ENCODE peak calls at places on chromosomes 7 and 10, in ten cellular contexts. J, K, L, I, G, X, R, Z, N and M are unnamed samples.

GRCh38 chr7:46819819-46820218 is 762.1 kb downstream of the TNS3 start:
- DNase-seq in N (no peak), G (no peak), Z (no peak), R (no peak), L (no peak), X (no peak), K (no peak), I (no peak), J (no peak), M (no peak)

GRCh38 chr7:131945313-131945831 is 388.9 kb upstream of the PODXL start:
- DNase-seq in R (no peak), X (peak), J (peak), G (no peak), N (peak), Z (peak), L (peak), K (peak), I (peak), M (no peak)

GRCh38 chr10:79298403-79299244 is 48.6 kb upstream of the PPIF start:
- DNase-seq in X (peak), K (no peak), L (peak), Z (no peak), G (no peak), R (peak), N (no peak), J (peak), I (no peak), M (peak)

GRCh38 chr7:158273138-158273651 is 314.4 kb downstream of the PTPRN2 start:
- DNase-seq in K (no peak), I (no peak), R (peak), L (no peak), G (no peak), X (no peak), Z (no peak), J (no peak), N (no peak), M (no peak)

GRCh38 chr7:144761493-144761892 is 74.4 kb downstream of the TPK1 start:
- DNase-seq in Z (peak), X (no peak), R (no peak), K (no peak), L (no peak), N (peak), G (no peak), J (no peak), I (no peak), M (no peak)

GRCh38 chr7:86025807-86026206 is 617.9 kb upstream of the GRM3 start:
- DNase-seq in N (no peak), R (no peak), L (no peak), G (no peak), I (no peak), Z (no peak), K (no peak), J (no peak), X (no peak), M (no peak)

GRCh38 chr10:28089467-28089866 is 90.6 kb upstream of the ODAD2 start:
- DNase-seq in L (peak), R (no peak), K (no peak), X (no peak), G (no peak), J (peak), N (no peak), Z (no peak), I (no peak), M (peak)

GRCh38 chr7:107891619-107892366 is 810 bp downstream of the DLD start:
- DNase-seq in J (peak), G (no peak), I (peak), K (no peak), R (no peak), Z (no peak), L (peak), N (no peak), X (peak), M (no peak)

GRCh38 chr7:157683251-157684156 is 346.7 kb downstream of the DNAJB6 start:
- DNase-seq in N (no peak), Z (no peak), K (peak), L (no peak), I (no peak), G (no peak), J (no peak), R (no peak), X (no peak), M (no peak)

GRCh38 chr10:42876476-42876875 is 93.9 kb downstream of the BMS1 start:
- DNase-seq in G (peak), N (no peak), K (no peak), Z (no peak), L (no peak), J (no peak), R (no peak), X (no peak), I (no peak), M (no peak)

GRCh38 chr7:37421820-37422219 is 26.8 kb downstream of the ELMO1 start:
- DNase-seq in L (no peak), K (no peak), N (no peak), J (no peak), Z (no peak), G (no peak), R (no peak), X (no peak), I (no peak), M (no peak)

GRCh38 chr10:18594574-18595156 is 56.7 kb downstream of the NSUN6 start:
- DNase-seq in X (peak), K (no peak), Z (no peak), L (no peak), I (no peak), G (no peak), R (no peak), J (no peak), N (no peak), M (no peak)

GRCh38 chr10:113447278-113447677 is 105.6 kb upstream of the HABP2 start:
- DNase-seq in Z (no peak), N (no peak), J (no peak), R (no peak), K (no peak), G (no peak), X (no peak), I (no peak), L (no peak), M (no peak)

GRCh38 chr10:1233031-1233430 is 176.8 kb downstream of the WDR37 start:
- DNase-seq in X (no peak), G (peak), N (no peak), Z (no peak), J (no peak), L (no peak), I (no peak), R (no peak), K (no peak), M (no peak)

GRCh38 chr10:79056361-79056735 is 12.4 kb upstream of the ZMIZ1 start:
- DNase-seq in K (peak), G (no peak), N (peak), L (no peak), J (no peak), X (no peak), I (no peak), R (peak), Z (no peak), M (no peak)

GRCh38 chr10:88986549-88987242 is 3.9 kb upstream of the FAS start:
- DNase-seq in X (peak), G (no peak), I (peak), R (no peak), J (peak), L (peak), N (no peak), Z (no peak), K (no peak), M (no peak)

GRCh38 chr10:21173964-21174669 is 277.0 kb upstream of the NEBL start:
- DNase-seq in N (peak), R (no peak), K (peak), G (peak), Z (peak), I (no peak), L (no peak), J (no peak), X (peak), M (no peak)

GRCh38 chr7:102061981-102062390 is 224.7 kb upstream of the SH2B2 start:
- DNase-seq in R (peak), L (peak), X (peak), G (peak), N (no peak), Z (no peak), K (peak), J (no peak), I (peak), M (no peak)

GRCh38 chr10:48655426-48656240 is 29.0 kb upstream of the WDFY4 start:
- DNase-seq in Z (peak), G (peak), R (peak), K (peak), J (peak), I (no peak), N (peak), X (peak), L (peak), M (no peak)
- H3K27ac ChIP-seq in Z (peak), G (peak), R (peak), K (peak), J (no peak), I (no peak), N (peak), X (peak), L (no peak), M (peak)

GRCh38 chr7:103445228-103446020 is 583 bp downstream of the SLC26A5 start:
- DNase-seq in X (no peak), J (no peak), L (no peak), I (no peak), R (no peak), Z (no peak), G (no peak), K (peak), N (no peak), M (no peak)
- H3K4me3 ChIP-seq in X (peak), J (peak), L (peak), I (no peak), R (no peak), Z (peak), G (no peak), K (peak), N (peak), M (peak)

GRCh38 chr10:92573091-92573797 is 649 bp downstream of the IDE start:
- DNase-seq in K (peak), L (peak), I (peak), G (peak), J (no peak), Z (no peak), N (no peak), X (peak), R (peak), M (no peak)
- TF ChIP-seq CTCF in K (no peak), L (peak), I (peak), G (no peak), J (peak), Z (no peak), N (no peak), X (no peak), R (peak), M (peak)

DNA sequence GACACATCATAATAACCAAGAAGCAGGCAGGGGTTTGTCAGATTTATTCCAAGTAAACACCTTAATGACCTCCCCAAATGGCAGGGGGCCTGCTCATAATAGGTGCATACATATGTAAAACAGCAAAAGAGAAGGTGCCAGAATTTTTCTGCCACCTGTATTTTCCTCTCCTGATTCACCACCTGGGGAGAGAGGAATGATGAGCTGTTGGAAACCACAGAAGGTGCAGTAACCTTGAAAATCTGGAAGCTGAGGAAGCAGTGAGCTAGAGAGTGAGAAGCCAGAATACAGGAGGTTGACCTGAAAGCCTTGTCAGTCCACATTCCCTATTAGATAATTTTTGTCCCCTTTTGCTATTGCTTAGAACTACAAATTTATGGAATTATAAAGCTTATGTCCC is 46.2 kb upstream of the PDE1C start:
- DNase-seq in J (no peak), X (no peak), N (no peak), Z (no peak), R (no peak), L (no peak), K (no peak), I (no peak), G (no peak), M (no peak)
- H3K27ac ChIP-seq in J (no peak), X (no peak), N (no peak), Z (no peak), R (no peak), L (no peak), K (no peak), I (no peak), G (no peak), M (no peak)

DNA sequence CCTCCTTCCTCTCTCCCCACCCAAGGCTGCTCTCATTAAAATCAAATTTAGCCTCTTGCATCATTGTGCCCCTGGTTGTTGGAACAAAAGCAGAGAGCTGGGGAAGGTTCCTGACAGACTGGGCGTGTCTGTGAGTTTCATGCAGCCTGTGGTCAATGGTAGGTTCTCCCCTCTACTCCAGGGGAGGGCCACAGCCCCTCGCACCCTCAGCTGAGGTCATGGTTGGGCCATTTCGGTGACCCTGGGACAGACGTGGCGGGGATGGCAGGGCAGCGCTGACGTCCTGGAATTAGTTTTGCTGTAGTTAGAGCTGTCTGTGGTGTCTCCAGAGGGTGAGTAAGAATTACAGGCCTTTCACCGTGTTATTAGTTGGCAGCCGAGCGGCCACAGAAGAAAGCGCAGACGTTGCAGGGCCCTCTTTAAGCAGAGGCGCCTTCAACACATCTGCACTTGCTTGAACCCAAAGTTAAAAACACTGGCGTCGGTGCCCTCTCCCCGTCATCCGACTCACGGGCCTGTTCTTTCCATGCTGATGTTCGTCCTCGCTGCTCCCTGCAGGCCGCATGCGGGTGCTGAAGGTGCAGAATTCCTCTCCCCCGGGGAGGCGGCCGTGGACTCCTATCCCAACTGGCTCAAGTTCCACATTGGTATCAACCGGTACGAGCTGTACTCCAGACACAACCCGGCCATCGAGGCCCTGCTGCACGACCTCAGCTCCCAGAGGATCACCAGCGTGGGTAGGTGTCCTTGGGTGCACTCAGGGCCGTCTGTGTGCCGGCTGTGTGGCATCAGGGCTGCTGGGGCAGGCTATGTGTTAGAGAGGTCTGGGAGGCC is 2.8 kb downstream of the FAM20C start:
- DNase-seq in I (no peak), X (no peak), N (no peak), Z (peak), L (peak), G (no peak), J (no peak), R (no peak), K (no peak), M (no peak)
- H3K4me3 ChIP-seq in I (no peak), X (no peak), N (peak), Z (peak), L (peak), G (peak), J (peak), R (peak), K (peak), M (peak)

GRCh38 chr10:61750943-61751471 is 88.3 kb downstream of the CABCOCO1 start:
- DNase-seq in G (peak), X (peak), Z (peak), J (peak), N (peak), I (peak), R (no peak), L (peak), K (peak), M (peak)
- TF ChIP-seq CTCF in G (peak), X (peak), Z (peak), J (peak), N (peak), I (peak), R (peak), L (peak), K (peak), M (peak)

GRCh38 chr7:118755067-118755625 is 530.6 kb downstream of the ANKRD7 start:
- DNase-seq in K (no peak), L (no peak), X (no peak), R (no peak), J (no peak), N (no peak), Z (no peak), G (no peak), I (no peak), M (no peak)

GRCh38 chr7:118753464-118753863 is 529.0 kb downstream of the ANKRD7 start:
- DNase-seq in J (no peak), N (no peak), G (no peak), R (no peak), I (no peak), K (no peak), X (no peak), L (no peak), Z (no peak), M (no peak)

GRCh38 chr7:118758582-118758981 is 534.1 kb downstream of the ANKRD7 start:
- DNase-seq in N (no peak), I (no peak), K (no peak), R (no peak), X (no peak), G (no peak), J (no peak), Z (no peak), L (no peak), M (no peak)

GRCh38 chr7:118754608-118755007 is 530.1 kb downstream of the ANKRD7 start:
- DNase-seq in R (no peak), J (no peak), I (no peak), X (no peak), G (no peak), K (no peak), Z (no peak), N (no peak), L (no peak), M (no peak)
- H3K27ac ChIP-seq in R (no peak), J (no peak), I (no peak), X (no peak), G (no peak), K (no peak), Z (no peak), N (no peak), L (no peak), M (no peak)